ENCODE peak calls at places on chromosomes 6 and 20, in four cellular contexts. N is cardiac muscle cell, K is fibroblast of pulmonary artery, D is GM12865. J is an unnamed sample.

GRCh38 chr20:23149623-23150279 is 63.6 kb upstream of the CD93 start:
- DNase-seq in N (no peak), D (no peak), K (no peak), J (no peak)

GRCh38 chr20:62704341-62704948 is 4.2 kb upstream of the NTSR1 start:
- DNase-seq in K (peak; percentile 92), D (no peak), N (peak; percentile 73), J (peak; percentile 41)

GRCh38 chr6:74574794-74575193 is 631.1 kb downstream of the COL12A1 start:
- DNase-seq in D (peak; percentile 25), N (peak; percentile 25), K (peak; percentile 59), J (no peak)

GRCh38 chr6:1820165-1820564 is 210.4 kb downstream of the FOXC1 start:
- DNase-seq in K (peak; percentile 84), N (no peak), D (no peak), J (no peak)

GRCh38 chr6:27019651-27020552 is 227.6 kb upstream of the PRSS16 start:
- DNase-seq in N (peak; percentile 82), K (peak; percentile 97), D (peak; percentile 92), J (peak; percentile 62)

GRCh38 chr20:39245685-39246311 is 283.7 kb downstream of the DHX35 start:
- DNase-seq in K (no peak), D (no peak), N (no peak), J (no peak)

GRCh38 chr6:128432394-128432793 is 88.0 kb downstream of the PTPRK start:
- DNase-seq in D (no peak), N (no peak), K (peak; percentile 58), J (no peak)

GRCh38 chr6:2275207-2275891 is 29.9 kb upstream of the GMDS start:
- DNase-seq in K (peak; percentile 23), D (no peak), N (no peak), J (no peak)

GRCh38 chr20:18999076-18999475 is 185.5 kb downstream of the SCP2D1 start:
- DNase-seq in K (no peak), D (no peak), N (no peak), J (no peak)

GRCh38 chr20:60424267-60424904 is 466.2 kb downstream of the CDH26 start:
- DNase-seq in N (no peak), K (no peak), D (no peak), J (no peak)

GRCh38 chr20:57464642-57465211 is 60.2 kb downstream of the CTCFL start:
- DNase-seq in D (peak; percentile 33), N (no peak), K (peak; percentile 28), J (no peak)

GRCh38 chr20:19934792-19935491 is 82.2 kb upstream of the NAA20 start:
- DNase-seq in K (no peak), N (no peak), D (peak; percentile 22), J (no peak)

GRCh38 chr6:142301421-142302391 is at the start of gene ADGRG6:
- DNase-seq in K (no peak), N (peak; percentile 71), D (peak; percentile 67), J (no peak)

GRCh38 chr20:47782920-47783552 is 2.2 kb downstream of the SULF2 start:
- DNase-seq in D (no peak), N (no peak), K (no peak), J (no peak)

GRCh38 chr6:34146801-34147592 is 1.1 kb upstream of the GRM4 start:
- DNase-seq in N (no peak), D (no peak), K (peak; percentile 32), J (no peak)

GRCh38 chr6:162177733-162178132 is 549.8 kb downstream of the PRKN start:
- DNase-seq in N (peak; percentile 59), D (no peak), K (peak; percentile 3), J (no peak)

J was measured in thoracic aorta.